ENCODE peak calls at places on chromosomes 12 and 14, in nine cellular contexts. Z is stimulated activated CD8-positive, alpha-beta memory T cell treated with anti-CD3 and anti-CD28 coated beads, Interleukin-15, amount 100 ng/mL, for 1 hour; M is progenitor cell of endocrine pancreas; O is brain microvascular endothelial cell; L is NCI-H1092 treated with DMSO at 0.1 percent for 48 hours; Q is EL; C is NCI-H1436; B is CD8-positive, alpha-beta T cell; F is MG63. T is an unnamed sample.

GRCh38 chr12:94617101-94617500 is 33.3 kb downstream of the TMCC3 start:
- DNase-seq in Z (no peak), M (no peak), O (no peak), L (no peak), Q (no peak), C (no peak), B (no peak), F (no peak), T (no peak)

GRCh38 chr12:52285172-52285745 is 6.1 kb downstream of the KRT81 start:
- DNase-seq in Z (no peak), M (no peak), O (no peak), L (no peak), Q (peak), C (no peak), B (no peak), F (peak), T (peak)

GRCh38 chr12:50922820-50923219 is 29.5 kb upstream of the HIGD1C start:
- DNase-seq in Z (no peak), M (no peak), O (no peak), L (no peak), Q (no peak), C (no peak), B (no peak), F (no peak), T (no peak)

GRCh38 chr12:132169376-132169775 is 25.1 kb downstream of the NOC4L start:
- DNase-seq in Z (no peak), M (no peak), O (no peak), L (no peak), Q (no peak), C (no peak), B (no peak), F (no peak), T (no peak)

GRCh38 chr12:56932146-56932545 is 2.1 kb downstream of the SDR9C7 start:
- DNase-seq in Z (no peak), M (no peak), O (no peak), L (no peak), Q (no peak), C (no peak), B (no peak), F (no peak), T (no peak)

GRCh38 chr12:63916561-63917476 is 72.3 kb downstream of the SRGAP1 start:
- DNase-seq in Z (no peak), M (no peak), O (peak), L (no peak), Q (peak), C (no peak), B (no peak), F (peak), T (no peak)

GRCh38 chr12:19130224-19131019 is 889 bp downstream of the PLEKHA5 start:
- DNase-seq in Z (no peak), M (peak), O (no peak), L (peak), Q (peak), C (no peak), B (no peak), F (peak), T (peak)

GRCh38 chr14:103110681-103111296 is 12.5 kb upstream of the TNFAIP2 start:
- DNase-seq in Z (no peak), M (no peak), O (no peak), L (peak), Q (peak), C (peak), B (no peak), F (no peak), T (no peak)

GRCh38 chr12:98840325-98840724 is 195.2 kb downstream of the APAF1 start:
- DNase-seq in Z (no peak), M (no peak), O (no peak), L (no peak), Q (no peak), C (peak), B (no peak), F (no peak), T (no peak)

GRCh38 chr12:112198120-112198733 is 72.9 kb downstream of the TRAFD1 start:
- DNase-seq in Z (peak), M (peak), O (peak), L (peak), Q (peak), C (peak), B (peak), F (peak), T (peak)

GRCh38 chr12:62646566-62646965 is 179.9 kb downstream of the MON2 start:
- DNase-seq in Z (no peak), M (no peak), O (no peak), L (no peak), Q (no peak), C (no peak), B (no peak), F (no peak), T (no peak)

GRCh38 chr14:63478024-63478423 is 65.2 kb downstream of the PPP2R5E start:
- DNase-seq in Z (no peak), M (no peak), O (no peak), L (no peak), Q (no peak), C (no peak), B (peak), F (no peak), T (no peak)

GRCh38 chr12:49974231-49974675 is 1.5 kb downstream of the AQP6 start:
- DNase-seq in Z (no peak), M (no peak), O (peak), L (peak), Q (peak), C (no peak), B (no peak), F (no peak), T (peak)

GRCh38 chr12:1766110-1766509 is 54.3 kb upstream of the LRTM2 start:
- DNase-seq in Z (no peak), M (no peak), O (no peak), L (no peak), Q (no peak), C (no peak), B (no peak), F (no peak), T (no peak)

GRCh38 chr12:111143216-111143756 is 222.9 kb upstream of the MYL2 start:
- DNase-seq in Z (no peak), M (no peak), O (no peak), L (no peak), Q (no peak), C (no peak), B (no peak), F (no peak), T (no peak)

GRCh38 chr12:116955382-116956021 is 44.8 kb downstream of the FBXW8 start:
- DNase-seq in Z (no peak), M (no peak), O (no peak), L (no peak), Q (no peak), C (no peak), B (no peak), F (no peak), T (no peak)

GRCh38 chr14:100147181-100147631 is 12.2 kb downstream of the DEGS2 start:
- DNase-seq in Z (peak), M (no peak), O (no peak), L (no peak), Q (no peak), C (no peak), B (peak), F (no peak), T (no peak)

GRCh38 chr12:34163443-34163842 is 141.1 kb downstream of the ALG10 start:
- DNase-seq in Z (no peak), M (no peak), O (no peak), L (no peak), Q (no peak), C (no peak), B (no peak), F (no peak), T (no peak)

GRCh38 chr12:65609359-65609771 is 214.9 kb upstream of the HMGA2 start:
- DNase-seq in Z (no peak), M (no peak), O (peak), L (no peak), Q (peak), C (no peak), B (no peak), F (no peak), T (peak)

GRCh38 chr12:51371295-51371953 is 19.8 kb downstream of the GALNT6 start:
- DNase-seq in Z (no peak), M (peak), O (peak), L (peak), Q (peak), C (no peak), B (no peak), F (peak), T (peak)

GRCh38 chr12:104670439-104671406 is 214.0 kb downstream of the CHST11 start:
- DNase-seq in Z (no peak), M (no peak), O (no peak), L (no peak), Q (no peak), C (no peak), B (no peak), F (no peak), T (peak)

GRCh38 chr12:52838871-52839446 is 4.8 kb upstream of the KRT79 start:
- DNase-seq in Z (no peak), M (no peak), O (no peak), L (peak), Q (no peak), C (no peak), B (no peak), F (no peak), T (peak)

GRCh38 chr12:111773801-111774551 is 7.2 kb downstream of the ALDH2 start:
- DNase-seq in Z (no peak), M (no peak), O (no peak), L (no peak), Q (peak), C (no peak), B (no peak), F (peak), T (peak)

GRCh38 chr14:64410084-64410774 is 22.1 kb downstream of the MTHFD1 start:
- DNase-seq in Z (no peak), M (peak), O (peak), L (no peak), Q (peak), C (no peak), B (no peak), F (peak), T (no peak)

GRCh38 chr12:131104464-131105350 is 151.0 kb downstream of the ADGRD1 start:
- DNase-seq in Z (peak), M (peak), O (peak), L (peak), Q (peak), C (peak), B (peak), F (peak), T (peak)

GRCh38 chr14:101758913-101759593 is 2.5 kb upstream of the PPP2R5C start:
- DNase-seq in Z (no peak), M (no peak), O (no peak), L (no peak), Q (no peak), C (no peak), B (no peak), F (no peak), T (no peak)

GRCh38 chr12:2049604-2050540 is 2.9 kb upstream of the CACNA1C start:
- DNase-seq in Z (no peak), M (no peak), O (peak), L (no peak), Q (peak), C (no peak), B (no peak), F (no peak), T (peak)

GRCh38 chr12:31393004-31393550 is 67.1 kb upstream of the SINHCAF start:
- DNase-seq in Z (no peak), M (no peak), O (no peak), L (no peak), Q (no peak), C (no peak), B (no peak), F (peak), T (no peak)

GRCh38 chr12:4914720-4915119 is 5.0 kb downstream of the KCNA1 start:
- DNase-seq in Z (no peak), M (no peak), O (no peak), L (no peak), Q (no peak), C (no peak), B (no peak), F (no peak), T (no peak)

GRCh38 chr12:72207094-72207493 is 65.1 kb upstream of the TRHDE start:
- DNase-seq in Z (no peak), M (no peak), O (no peak), L (no peak), Q (no peak), C (no peak), B (no peak), F (no peak), T (no peak)